ENCODE peak calls at places on chromosomes 13 and 19, in ten cellular contexts. Y, B, M, Z, R, P, K, I, X and E are unnamed samples. For H3K4me1, the result is how much of the 10 kb centered on the place peaks cover.

GRCh38 chr19:48741222-48741999 is 1.0 kb upstream of the RASIP1 start:
- DNase-seq in Y (no peak), I (peak), K (no peak), B (no peak), Z (peak), X (no peak), R (no peak), P (peak), M (peak), E (no peak)

GRCh38 chr13:113297370-113297871 is 382 bp downstream of the LAMP1 start:
- DNase-seq in M (no peak), K (peak), X (peak), Y (no peak), I (peak), Z (no peak), R (peak), B (no peak), P (no peak), E (no peak)

GRCh38 chr19:56137405-56137804 is 3.7 kb upstream of the ZNF444 start:
- DNase-seq in K (no peak), R (no peak), B (peak), P (no peak), I (peak), Z (no peak), M (no peak), X (peak), Y (peak), E (no peak)

GRCh38 chr13:73210218-73210883 is 151.5 kb downstream of the KLF5 start:
- DNase-seq in Z (no peak), B (no peak), I (no peak), P (no peak), R (peak), X (no peak), Y (peak), M (no peak), K (no peak), E (peak)

GRCh38 chr19:41694831-41695635 is 7.0 kb upstream of the CEACAM7 start:
- DNase-seq in Z (no peak), R (no peak), P (no peak), I (peak), M (no peak), K (peak), Y (no peak), B (no peak), X (no peak), E (no peak)

GRCh38 chr19:42436006-42436405 is 6.7 kb downstream of the CXCL17 start:
- DNase-seq in I (no peak), B (no peak), Y (no peak), P (no peak), X (peak), Z (no peak), M (no peak), R (no peak), K (no peak), E (no peak)

GRCh38 chr13:38690231-38690630 is 3.4 kb downstream of the FREM2 start:
- DNase-seq in Y (no peak), X (no peak), Z (no peak), I (no peak), B (no peak), K (no peak), P (no peak), R (no peak), M (no peak), E (no peak)

GRCh38 chr13:24512208-24513068 is at the start of gene PARP4:
- DNase-seq in Z (peak), M (peak), R (peak), K (peak), P (peak), B (peak), Y (peak), I (peak), X (peak), E (peak)

GRCh38 chr19:39053276-39054090 is 21.1 kb upstream of the FBXO27 start:
- DNase-seq in I (peak), B (no peak), P (no peak), M (no peak), X (no peak), K (no peak), Y (no peak), Z (no peak), R (peak), E (no peak)

GRCh38 chr19:39236527-39236926 is 8.3 kb downstream of the IFNL3 start:
- DNase-seq in M (no peak), B (no peak), Y (no peak), X (no peak), I (peak), R (no peak), P (no peak), Z (no peak), K (peak), E (no peak)

GRCh38 chr13:106385669-106386068 is 149.8 kb downstream of the EFNB2 start:
- DNase-seq in Y (no peak), R (no peak), M (no peak), I (no peak), B (no peak), Z (no peak), K (no peak), P (no peak), X (no peak), E (no peak)

GRCh38 chr19:56866563-56866962 is 26.0 kb upstream of the PEG3 start:
- DNase-seq in B (no peak), I (no peak), P (no peak), M (no peak), Y (no peak), Z (no peak), R (no peak), X (no peak), K (no peak), E (no peak)

GRCh38 chr19:3585301-3586123 is at the start of gene GIPC3:
- DNase-seq in X (no peak), M (no peak), I (no peak), Z (no peak), Y (no peak), B (no peak), P (no peak), K (no peak), R (no peak), E (no peak)

GRCh38 chr19:41918095-41918494 is 10.2 kb downstream of the ERFL start:
- DNase-seq in Z (no peak), K (no peak), B (no peak), I (no peak), X (no peak), Y (no peak), M (no peak), R (no peak), P (no peak), E (no peak)

GRCh38 chr19:6373813-6374108 is 1.2 kb downstream of the ALKBH7 start:
- DNase-seq in M (no peak), K (no peak), X (no peak), Y (no peak), Z (no peak), P (no peak), B (no peak), R (no peak), I (no peak), E (no peak)

GRCh38 chr19:342801-343421 is 1.7 kb downstream of the MIER2 start:
- DNase-seq in R (no peak), Y (peak), M (peak), P (peak), K (no peak), B (no peak), Z (no peak), I (peak), X (peak), E (peak)

GRCh38 chr19:48900477-48901452 is 653 bp downstream of the NUCB1 start:
- DNase-seq in R (no peak), K (peak), X (no peak), Z (no peak), B (no peak), Y (peak), P (no peak), I (peak), M (no peak), E (no peak)

GRCh38 chr19:918481-919156 is 1.5 kb downstream of the KISS1R start:
- DNase-seq in P (no peak), R (no peak), B (no peak), M (no peak), Y (peak), K (no peak), Z (peak), I (no peak), X (no peak), E (no peak)

GRCh38 chr19:38233740-38234251 is 9.8 kb upstream of the DPF1 start:
- DNase-seq in X (peak), K (peak), B (peak), P (peak), Y (peak), M (peak), I (peak), Z (peak), R (peak), E (no peak)

GRCh38 chr19:14772467-14772866 is 5.9 kb downstream of the ADGRE2 start:
- DNase-seq in Y (no peak), I (peak), M (no peak), Z (no peak), B (peak), R (no peak), P (no peak), X (no peak), K (no peak), E (no peak)

GRCh38 chr13:63190742-63191141 is 1775.1 kb upstream of the PCDH20 start:
- DNase-seq in Z (no peak), Y (peak), K (no peak), B (no peak), X (no peak), R (no peak), M (no peak), P (no peak), I (no peak), E (peak)

GRCh38 chr19:43675269-43675879 is 5.4 kb upstream of the PLAUR start:
- DNase-seq in P (no peak), I (peak), X (peak), Z (no peak), K (no peak), M (no peak), Y (peak), R (peak), B (peak), E (peak)

GRCh38 chr19:35913589-35913988 is 5.5 kb upstream of the TYROBP start:
- DNase-seq in P (no peak), R (no peak), I (no peak), Z (no peak), M (no peak), X (no peak), Y (peak), B (no peak), K (no peak), E (no peak)

GRCh38 chr19:20233105-20233504 is 66.1 kb downstream of the ZNF486 start:
- DNase-seq in X (no peak), P (no peak), K (no peak), M (no peak), R (peak), B (no peak), Y (no peak), I (no peak), Z (no peak), E (no peak)

GRCh38 chr13:112934075-112934474 is 34.9 kb upstream of the MCF2L start:
- DNase-seq in B (no peak), R (no peak), K (peak), I (no peak), M (no peak), P (no peak), X (no peak), Z (no peak), Y (no peak), E (no peak)

GRCh38 chr13:67230774-67231480 is 791 bp upstream of the PCDH9 start:
- DNase-seq in K (no peak), Z (peak), Y (peak), X (peak), P (peak), M (peak), R (peak), I (peak), B (peak), E (peak)

GRCh38 chr13:94251801-94252200 is 227.7 kb downstream of the DCT start:
- DNase-seq in X (no peak), I (no peak), R (peak), B (no peak), P (peak), Y (no peak), K (no peak), Z (no peak), M (no peak), E (no peak)

GRCh38 chr19:2867025-2867991 is at the start of gene ZNF556:
- DNase-seq in K (no peak), Z (no peak), Y (peak), M (no peak), B (no peak), X (no peak), P (peak), I (no peak), R (no peak), E (no peak)

GRCh38 chr13:31765441-31765840 is 26.1 kb downstream of the RXFP2 start:
- DNase-seq in Y (no peak), B (no peak), M (no peak), P (no peak), I (no peak), K (no peak), Z (no peak), X (no peak), R (no peak), E (no peak)

GRCh38 chr13:112205990-112206389 is 139.0 kb downstream of the SOX1 start:
- DNase-seq in P (no peak), K (no peak), I (no peak), Z (peak), M (no peak), B (no peak), R (no peak), Y (no peak), X (no peak), E (no peak)

GRCh38 chr13:102873653-102874052 is 27.8 kb downstream of the ERCC5 start:
- DNase-seq in I (no peak), B (no peak), X (no peak), Z (no peak), P (no peak), K (no peak), M (no peak), Y (peak), R (no peak), E (peak)

GRCh38 chr13:49367640-49368431 is 76.0 kb downstream of the CAB39L start:
- DNase-seq in B (no peak), X (no peak), K (no peak), Y (no peak), R (no peak), P (no peak), Z (no peak), I (no peak), M (no peak), E (no peak)

GRCh38 chr19:1503089-1503924 is 9.5 kb downstream of the ADAMTSL5 start:
- DNase-seq in Y (peak), I (peak), R (peak), B (no peak), P (peak), K (peak), M (peak), X (no peak), Z (peak), E (no peak)

DNA sequence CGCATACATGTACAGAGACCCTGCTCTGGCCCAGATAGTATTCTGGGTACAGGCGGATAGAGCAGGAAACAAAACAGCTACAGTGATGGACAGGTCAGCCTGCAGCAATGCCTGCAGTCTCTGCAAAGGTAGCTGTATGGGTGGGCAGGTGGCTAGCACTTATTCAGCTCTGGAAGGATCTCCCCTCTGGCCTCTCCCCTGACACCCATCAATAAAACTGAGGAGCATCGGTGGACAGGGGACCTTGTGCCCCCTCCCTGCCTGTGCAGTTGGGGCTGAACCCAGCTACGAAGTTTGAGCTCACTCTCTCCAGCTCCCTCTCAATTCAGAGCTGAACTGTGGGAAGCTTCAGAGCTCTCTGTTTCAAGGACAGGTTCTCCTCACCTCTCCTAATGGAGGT is 1.6 kb downstream of the ALOX5AP start:
- DNase-seq in I (no peak), Y (no peak), B (no peak), R (no peak), K (no peak), M (no peak), Z (no peak), X (no peak), P (no peak), E (no peak)
- H3K4me1 ChIP-seq in I (under half), Y (under half), B (under half), R (under half), K (half or more), M (under half), Z (under half), X (under half), P (under half), E (under half)

GRCh38 chr19:33192010-33192409 is 2.1 kb upstream of the LRP3 start:
- DNase-seq in P (no peak), R (no peak), B (no peak), M (no peak), Z (no peak), I (no peak), X (no peak), K (no peak), Y (no peak), E (no peak)
- TF ChIP-seq CTCF in P (no peak), R (peak), B (no peak), M (no peak), Z (peak), I (no peak), X (no peak), K (no peak), Y (peak), E (peak)

GRCh38 chr13:99002191-99002710 is 24.4 kb upstream of the DOCK9 start:
- DNase-seq in X (no peak), B (no peak), K (no peak), R (no peak), Z (no peak), Y (no peak), I (no peak), P (no peak), M (no peak), E (no peak)

GRCh38 chr13:98997738-98998641 is 20.1 kb upstream of the DOCK9 start:
- DNase-seq in I (peak), Y (peak), P (peak), K (no peak), R (no peak), X (no peak), M (no peak), Z (no peak), B (no peak), E (peak)

GRCh38 chr13:98998831-98999634 is 21.2 kb upstream of the DOCK9 start:
- DNase-seq in K (no peak), M (no peak), Y (no peak), R (no peak), I (no peak), B (no peak), P (no peak), X (no peak), Z (no peak), E (peak)

GRCh38 chr13:98999635-98999952 is 21.7 kb upstream of the DOCK9 start:
- DNase-seq in P (no peak), B (no peak), Y (no peak), R (no peak), I (no peak), M (no peak), K (no peak), Z (no peak), X (no peak), E (no peak)

GRCh38 chr13:99000137-99000536 is 22.3 kb upstream of the DOCK9 start:
- DNase-seq in M (no peak), Z (no peak), B (no peak), K (no peak), R (no peak), Y (no peak), I (no peak), X (no peak), P (no peak), E (no peak)
- H3K4me1 ChIP-seq in M (half or more), Z (under half), B (under half), K (half or more), R (under half), Y (under half), I (under half), X (under half), P (under half), E (under half)

DNA sequence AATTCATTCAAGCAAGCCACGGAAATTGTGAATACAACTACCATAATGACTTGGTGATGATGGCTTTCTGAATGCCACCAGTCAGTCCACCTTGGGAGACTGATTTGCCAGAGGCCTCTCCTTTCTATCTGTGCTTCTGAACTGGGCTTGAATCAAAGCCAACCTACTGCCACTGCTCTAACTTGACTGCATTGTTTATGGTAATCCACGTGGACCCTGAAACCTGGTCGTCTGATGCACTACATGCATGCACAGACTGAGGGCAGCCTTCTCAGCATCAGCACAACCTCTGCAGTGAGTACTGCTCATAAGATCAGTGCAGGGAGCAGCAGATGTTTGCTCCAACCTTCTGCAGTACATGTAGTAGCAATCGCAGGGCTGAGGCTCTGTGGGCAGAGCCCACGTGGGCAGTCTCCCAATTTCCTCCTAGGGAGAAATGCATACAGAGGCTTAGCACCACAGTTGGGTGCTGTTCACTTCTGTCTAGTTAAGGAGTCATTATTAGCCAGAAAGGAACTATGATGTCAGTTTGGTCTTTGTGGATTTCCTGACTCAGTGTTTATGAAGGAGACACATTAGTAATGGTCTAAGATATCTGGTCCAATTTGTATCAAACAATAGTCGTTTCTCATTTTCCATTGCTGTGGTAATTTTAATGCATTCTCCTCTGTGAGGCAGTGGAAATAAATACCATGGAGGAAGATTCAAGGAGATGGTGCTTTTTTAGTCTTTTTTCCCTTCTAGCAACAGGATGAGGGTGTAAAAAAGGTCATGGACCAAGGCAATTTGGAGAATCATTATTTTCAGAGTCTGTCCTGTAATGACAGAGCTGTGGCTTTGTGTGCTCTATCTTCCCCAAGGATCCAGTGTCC is 82.5 kb downstream of the AKAP11 start:
- DNase-seq in B (no peak), Z (peak), M (no peak), K (peak), R (peak), I (peak), Y (peak), X (no peak), P (no peak), E (peak)
- TF ChIP-seq CTCF in B (no peak), Z (peak), M (no peak), K (peak), R (peak), I (no peak), Y (no peak), X (no peak), P (no peak), E (no peak)

DNA sequence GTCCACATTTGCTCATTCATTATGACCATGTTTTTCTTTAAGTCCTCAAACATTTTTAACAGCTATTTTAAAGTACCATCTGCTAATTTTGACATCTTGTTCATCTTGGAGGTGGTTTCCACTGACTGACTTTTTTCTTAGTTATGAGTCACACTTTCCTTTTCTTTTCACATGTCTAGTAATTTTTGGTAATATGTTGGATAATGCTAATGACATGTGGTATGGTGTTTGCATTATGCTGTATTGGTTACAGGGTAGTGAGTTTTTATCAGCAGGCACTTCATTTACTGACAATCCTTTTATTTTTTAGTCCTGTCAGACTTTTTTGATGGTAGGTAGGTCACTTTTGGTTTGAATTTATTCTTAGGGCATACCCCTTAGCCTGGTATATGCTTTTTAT is 15.4 kb upstream of the ESD start:
- DNase-seq in M (no peak), Y (no peak), K (no peak), B (no peak), I (no peak), X (no peak), Z (no peak), R (no peak), P (no peak), E (peak)
- H3K4me1 ChIP-seq in M (under half), Y (under half), K (under half), B (under half), I (under half), X (under half), Z (under half), R (under half), P (under half), E (under half)

GRCh38 chr19:18322759-18323460 is at the start of gene LSM4:
- DNase-seq in R (peak), X (peak), B (peak), I (peak), P (peak), Z (peak), Y (peak), K (peak), M (peak), E (peak)
- TF ChIP-seq CTCF in R (peak), X (peak), B (peak), I (no peak), P (peak), Z (no peak), Y (no peak), K (peak), M (no peak), E (peak)